ENCODE peak calls at places on chromosomes 6 and 20, in nine cellular contexts. One of them, this sample, is unnamed.

GRCh38 chr6:100240798-100241197 is 223.9 kb downstream of the SIM1 start:
- DNase-seq in T-helper 22 cell: no peak
- DNase-seq in stimulated activated CD4-positive, alpha-beta T cell treated with anti-CD3 and anti-CD28 coated beads, Interleukin-2, amount 100 ng/mL, for 24 hours: no peak
- DNase-seq in hepatocyte: no peak
- DNase-seq in GM23248: no peak
- DNase-seq in HTR-8/SVneo: no peak
- DNase-seq in spleen: no peak
- DNase-seq in SW480: no peak
- DNase-seq in T-helper 1 cell: no peak
- DNase-seq in this sample: no peak

GRCh38 chr6:83613378-83613777 is 95.5 kb downstream of the SNAP91 start:
- DNase-seq in T-helper 1 cell: no peak
- DNase-seq in spleen: no peak
- DNase-seq in hepatocyte: no peak
- DNase-seq in SW480: no peak
- DNase-seq in GM23248: no peak
- DNase-seq in HTR-8/SVneo: no peak
- DNase-seq in T-helper 22 cell: no peak
- DNase-seq in stimulated activated CD4-positive, alpha-beta T cell treated with anti-CD3 and anti-CD28 coated beads, Interleukin-2, amount 100 ng/mL, for 24 hours: no peak
- DNase-seq in this sample: no peak

GRCh38 chr6:166437661-166438060 is 54.9 kb upstream of the MPC1 start:
- DNase-seq in T-helper 22 cell: no peak
- DNase-seq in stimulated activated CD4-positive, alpha-beta T cell treated with anti-CD3 and anti-CD28 coated beads, Interleukin-2, amount 100 ng/mL, for 24 hours: no peak
- DNase-seq in HTR-8/SVneo: no peak
- DNase-seq in SW480: no peak
- DNase-seq in T-helper 1 cell: no peak
- DNase-seq in GM23248: no peak
- DNase-seq in spleen: no peak
- DNase-seq in hepatocyte: no peak
- DNase-seq in this sample: no peak

GRCh38 chr6:147287869-147288271 is 83.7 kb downstream of the STXBP5 start:
- DNase-seq in stimulated activated CD4-positive, alpha-beta T cell treated with anti-CD3 and anti-CD28 coated beads, Interleukin-2, amount 100 ng/mL, for 24 hours: no peak
- DNase-seq in SW480: no peak
- DNase-seq in T-helper 1 cell: no peak
- DNase-seq in spleen: no peak
- DNase-seq in hepatocyte: peak
- DNase-seq in HTR-8/SVneo: peak
- DNase-seq in T-helper 22 cell: no peak
- DNase-seq in GM23248: peak
- DNase-seq in this sample: no peak

GRCh38 chr6:33926451-33926850 is 122.6 kb upstream of the MLN start:
- DNase-seq in stimulated activated CD4-positive, alpha-beta T cell treated with anti-CD3 and anti-CD28 coated beads, Interleukin-2, amount 100 ng/mL, for 24 hours: no peak
- DNase-seq in T-helper 1 cell: no peak
- DNase-seq in hepatocyte: no peak
- DNase-seq in spleen: no peak
- DNase-seq in GM23248: peak
- DNase-seq in T-helper 22 cell: no peak
- DNase-seq in SW480: peak
- DNase-seq in HTR-8/SVneo: peak
- DNase-seq in this sample: no peak

GRCh38 chr6:128280960-128281359 is 239.4 kb downstream of the PTPRK start:
- DNase-seq in SW480: no peak
- DNase-seq in T-helper 1 cell: no peak
- DNase-seq in stimulated activated CD4-positive, alpha-beta T cell treated with anti-CD3 and anti-CD28 coated beads, Interleukin-2, amount 100 ng/mL, for 24 hours: no peak
- DNase-seq in spleen: no peak
- DNase-seq in hepatocyte: no peak
- DNase-seq in HTR-8/SVneo: no peak
- DNase-seq in T-helper 22 cell: no peak
- DNase-seq in GM23248: no peak
- DNase-seq in this sample: no peak

GRCh38 chr6:145643760-145644159 is 91.6 kb downstream of the EPM2A start:
- DNase-seq in HTR-8/SVneo: no peak
- DNase-seq in GM23248: peak
- DNase-seq in T-helper 1 cell: no peak
- DNase-seq in hepatocyte: no peak
- DNase-seq in spleen: no peak
- DNase-seq in SW480: no peak
- DNase-seq in stimulated activated CD4-positive, alpha-beta T cell treated with anti-CD3 and anti-CD28 coated beads, Interleukin-2, amount 100 ng/mL, for 24 hours: no peak
- DNase-seq in T-helper 22 cell: no peak
- DNase-seq in this sample: no peak

GRCh38 chr6:158711264-158711663 is 61.4 kb downstream of the SYTL3 start:
- DNase-seq in T-helper 1 cell: no peak
- DNase-seq in stimulated activated CD4-positive, alpha-beta T cell treated with anti-CD3 and anti-CD28 coated beads, Interleukin-2, amount 100 ng/mL, for 24 hours: no peak
- DNase-seq in T-helper 22 cell: no peak
- DNase-seq in GM23248: no peak
- DNase-seq in spleen: peak
- DNase-seq in HTR-8/SVneo: no peak
- DNase-seq in hepatocyte: peak
- DNase-seq in SW480: no peak
- DNase-seq in this sample: peak

GRCh38 chr6:14824060-14824834 is 421.6 kb upstream of the JARID2 start:
- DNase-seq in hepatocyte: no peak
- DNase-seq in GM23248: no peak
- DNase-seq in stimulated activated CD4-positive, alpha-beta T cell treated with anti-CD3 and anti-CD28 coated beads, Interleukin-2, amount 100 ng/mL, for 24 hours: no peak
- DNase-seq in T-helper 22 cell: no peak
- DNase-seq in T-helper 1 cell: no peak
- DNase-seq in spleen: no peak
- DNase-seq in SW480: no peak
- DNase-seq in HTR-8/SVneo: no peak
- DNase-seq in this sample: no peak

GRCh38 chr6:42041131-42042055 is 8.9 kb upstream of the TAF8 start:
- DNase-seq in stimulated activated CD4-positive, alpha-beta T cell treated with anti-CD3 and anti-CD28 coated beads, Interleukin-2, amount 100 ng/mL, for 24 hours: no peak
- DNase-seq in GM23248: no peak
- DNase-seq in T-helper 22 cell: no peak
- DNase-seq in hepatocyte: no peak
- DNase-seq in SW480: no peak
- DNase-seq in T-helper 1 cell: no peak
- DNase-seq in HTR-8/SVneo: no peak
- DNase-seq in spleen: no peak
- DNase-seq in this sample: no peak

GRCh38 chr20:51386586-51386985 is 155.9 kb downstream of the NFATC2 start:
- DNase-seq in hepatocyte: no peak
- DNase-seq in T-helper 1 cell: no peak
- DNase-seq in T-helper 22 cell: peak
- DNase-seq in stimulated activated CD4-positive, alpha-beta T cell treated with anti-CD3 and anti-CD28 coated beads, Interleukin-2, amount 100 ng/mL, for 24 hours: peak
- DNase-seq in SW480: no peak
- DNase-seq in spleen: peak
- DNase-seq in GM23248: no peak
- DNase-seq in HTR-8/SVneo: no peak
- DNase-seq in this sample: no peak

GRCh38 chr6:44386364-44386928 is 1.1 kb upstream of the CDC5L start:
- DNase-seq in HTR-8/SVneo: no peak
- DNase-seq in GM23248: no peak
- DNase-seq in T-helper 22 cell: no peak
- DNase-seq in SW480: no peak
- DNase-seq in spleen: no peak
- DNase-seq in stimulated activated CD4-positive, alpha-beta T cell treated with anti-CD3 and anti-CD28 coated beads, Interleukin-2, amount 100 ng/mL, for 24 hours: no peak
- DNase-seq in hepatocyte: peak
- DNase-seq in T-helper 1 cell: no peak
- DNase-seq in this sample: no peak

GRCh38 chr20:9457055-9457454 is 57.3 kb upstream of the LAMP5 start:
- DNase-seq in spleen: no peak
- DNase-seq in hepatocyte: no peak
- DNase-seq in T-helper 1 cell: no peak
- DNase-seq in stimulated activated CD4-positive, alpha-beta T cell treated with anti-CD3 and anti-CD28 coated beads, Interleukin-2, amount 100 ng/mL, for 24 hours: no peak
- DNase-seq in HTR-8/SVneo: no peak
- DNase-seq in SW480: no peak
- DNase-seq in T-helper 22 cell: no peak
- DNase-seq in GM23248: no peak
- DNase-seq in this sample: no peak

GRCh38 chr6:127791779-127792528 is 108.9 kb downstream of the THEMIS start:
- DNase-seq in stimulated activated CD4-positive, alpha-beta T cell treated with anti-CD3 and anti-CD28 coated beads, Interleukin-2, amount 100 ng/mL, for 24 hours: no peak
- DNase-seq in SW480: no peak
- DNase-seq in GM23248: no peak
- DNase-seq in spleen: no peak
- DNase-seq in hepatocyte: no peak
- DNase-seq in T-helper 22 cell: no peak
- DNase-seq in T-helper 1 cell: no peak
- DNase-seq in HTR-8/SVneo: no peak
- DNase-seq in this sample: no peak

GRCh38 chr6:31740397-31741223 is 805 bp downstream of the MSH5 start:
- DNase-seq in spleen: peak
- DNase-seq in GM23248: peak
- DNase-seq in HTR-8/SVneo: no peak
- DNase-seq in T-helper 22 cell: no peak
- DNase-seq in stimulated activated CD4-positive, alpha-beta T cell treated with anti-CD3 and anti-CD28 coated beads, Interleukin-2, amount 100 ng/mL, for 24 hours: no peak
- DNase-seq in hepatocyte: no peak
- DNase-seq in T-helper 1 cell: no peak
- DNase-seq in SW480: no peak
- DNase-seq in this sample: no peak

GRCh38 chr6:107991939-107992560 is 34.0 kb upstream of the SEC63 start:
- DNase-seq in stimulated activated CD4-positive, alpha-beta T cell treated with anti-CD3 and anti-CD28 coated beads, Interleukin-2, amount 100 ng/mL, for 24 hours: no peak
- DNase-seq in T-helper 1 cell: no peak
- DNase-seq in spleen: no peak
- DNase-seq in HTR-8/SVneo: no peak
- DNase-seq in T-helper 22 cell: no peak
- DNase-seq in hepatocyte: no peak
- DNase-seq in SW480: no peak
- DNase-seq in GM23248: no peak
- DNase-seq in this sample: no peak

GRCh38 chr20:60254901-60255411 is 296.7 kb downstream of the CDH26 start:
- DNase-seq in SW480: no peak
- DNase-seq in GM23248: peak
- DNase-seq in stimulated activated CD4-positive, alpha-beta T cell treated with anti-CD3 and anti-CD28 coated beads, Interleukin-2, amount 100 ng/mL, for 24 hours: no peak
- DNase-seq in spleen: no peak
- DNase-seq in HTR-8/SVneo: peak
- DNase-seq in T-helper 1 cell: no peak
- DNase-seq in T-helper 22 cell: no peak
- DNase-seq in hepatocyte: no peak
- DNase-seq in this sample: peak

GRCh38 chr6:112298816-112299281 is 44.5 kb upstream of the LAMA4 start:
- DNase-seq in hepatocyte: no peak
- DNase-seq in stimulated activated CD4-positive, alpha-beta T cell treated with anti-CD3 and anti-CD28 coated beads, Interleukin-2, amount 100 ng/mL, for 24 hours: no peak
- DNase-seq in SW480: peak
- DNase-seq in spleen: no peak
- DNase-seq in GM23248: peak
- DNase-seq in T-helper 1 cell: no peak
- DNase-seq in HTR-8/SVneo: peak
- DNase-seq in T-helper 22 cell: no peak
- DNase-seq in this sample: peak

GRCh38 chr20:37345339-37346231 is at the start of gene SRC:
- DNase-seq in spleen: peak
- DNase-seq in T-helper 22 cell: peak
- DNase-seq in GM23248: peak
- DNase-seq in HTR-8/SVneo: peak
- DNase-seq in stimulated activated CD4-positive, alpha-beta T cell treated with anti-CD3 and anti-CD28 coated beads, Interleukin-2, amount 100 ng/mL, for 24 hours: peak
- DNase-seq in hepatocyte: peak
- DNase-seq in SW480: peak
- DNase-seq in T-helper 1 cell: peak
- DNase-seq in this sample: peak

GRCh38 chr20:17652411-17652810 is 29.6 kb downstream of the RRBP1 start:
- DNase-seq in spleen: peak
- DNase-seq in T-helper 1 cell: no peak
- DNase-seq in stimulated activated CD4-positive, alpha-beta T cell treated with anti-CD3 and anti-CD28 coated beads, Interleukin-2, amount 100 ng/mL, for 24 hours: no peak
- DNase-seq in GM23248: no peak
- DNase-seq in SW480: no peak
- DNase-seq in T-helper 22 cell: no peak
- DNase-seq in HTR-8/SVneo: no peak
- DNase-seq in hepatocyte: no peak
- DNase-seq in this sample: no peak

GRCh38 chr6:27531772-27532459 is 59.0 kb upstream of the ZNF184 start:
- DNase-seq in spleen: no peak
- DNase-seq in hepatocyte: no peak
- DNase-seq in HTR-8/SVneo: no peak
- DNase-seq in stimulated activated CD4-positive, alpha-beta T cell treated with anti-CD3 and anti-CD28 coated beads, Interleukin-2, amount 100 ng/mL, for 24 hours: no peak
- DNase-seq in T-helper 1 cell: no peak
- DNase-seq in T-helper 22 cell: no peak
- DNase-seq in GM23248: no peak
- DNase-seq in SW480: no peak
- DNase-seq in this sample: no peak

GRCh38 chr20:44648579-44648978 is 2.9 kb downstream of the ADA start:
- DNase-seq in HTR-8/SVneo: no peak
- DNase-seq in hepatocyte: no peak
- DNase-seq in stimulated activated CD4-positive, alpha-beta T cell treated with anti-CD3 and anti-CD28 coated beads, Interleukin-2, amount 100 ng/mL, for 24 hours: no peak
- DNase-seq in T-helper 22 cell: no peak
- DNase-seq in spleen: no peak
- DNase-seq in T-helper 1 cell: no peak
- DNase-seq in SW480: no peak
- DNase-seq in GM23248: no peak
- DNase-seq in this sample: no peak

GRCh38 chr6:26389349-26389799 is 6.5 kb downstream of the BTN2A2 start:
- DNase-seq in hepatocyte: no peak
- DNase-seq in SW480: peak
- DNase-seq in T-helper 1 cell: no peak
- DNase-seq in HTR-8/SVneo: no peak
- DNase-seq in T-helper 22 cell: no peak
- DNase-seq in stimulated activated CD4-positive, alpha-beta T cell treated with anti-CD3 and anti-CD28 coated beads, Interleukin-2, amount 100 ng/mL, for 24 hours: no peak
- DNase-seq in spleen: no peak
- DNase-seq in GM23248: no peak
- DNase-seq in this sample: no peak

GRCh38 chr6:33935439-33936080 is 131.8 kb upstream of the MLN start:
- DNase-seq in T-helper 22 cell: no peak
- DNase-seq in SW480: no peak
- DNase-seq in stimulated activated CD4-positive, alpha-beta T cell treated with anti-CD3 and anti-CD28 coated beads, Interleukin-2, amount 100 ng/mL, for 24 hours: no peak
- DNase-seq in GM23248: no peak
- DNase-seq in spleen: peak
- DNase-seq in HTR-8/SVneo: no peak
- DNase-seq in hepatocyte: no peak
- DNase-seq in T-helper 1 cell: no peak
- DNase-seq in this sample: no peak

This sample was measured in AG04450.